ENCODE peak calls at places on chromosome 4, in ten cellular contexts. O, C, N, S, Y, T, L, K, B and A are unnamed samples.

GRCh38 chr4:156672492-156672891 is 299.1 kb downstream of the PDGFC start:
- DNase-seq in O (no peak), S (no peak), B (no peak), T (no peak), L (no peak), Y (peak), K (no peak), N (no peak), C (no peak), A (no peak)

GRCh38 chr4:39305902-39306677 is 60.1 kb downstream of the RFC1 start:
- DNase-seq in S (no peak), N (peak), L (no peak), K (no peak), B (no peak), C (no peak), Y (no peak), T (no peak), O (no peak), A (no peak)

GRCh38 chr4:8144359-8144758 is 14.3 kb downstream of the ABLIM2 start:
- DNase-seq in N (no peak), C (no peak), K (peak), B (no peak), O (no peak), T (peak), S (no peak), L (no peak), Y (no peak), A (no peak)

GRCh38 chr4:123526511-123526910 is 129.9 kb downstream of the SPRY1 start:
- DNase-seq in S (no peak), C (no peak), B (no peak), O (no peak), L (no peak), K (no peak), T (no peak), Y (no peak), N (no peak), A (no peak)

GRCh38 chr4:169268951-169269781 is 1.6 kb downstream of the SH3RF1 start:
- DNase-seq in S (no peak), Y (peak), T (peak), C (no peak), N (peak), B (no peak), O (no peak), L (no peak), K (peak), A (no peak)

GRCh38 chr4:176188654-176189053 is 6.7 kb downstream of the SPATA4 start:
- DNase-seq in L (no peak), N (no peak), O (no peak), S (no peak), Y (no peak), B (no peak), C (no peak), K (no peak), T (no peak), A (no peak)

GRCh38 chr4:52234539-52235174 is 183.6 kb downstream of the SPATA18 start:
- DNase-seq in N (peak), C (no peak), B (no peak), S (peak), O (no peak), K (peak), T (peak), Y (peak), L (no peak), A (peak)

GRCh38 chr4:68954126-68954525 is 2.5 kb upstream of the UGT2A3 start:
- DNase-seq in L (no peak), K (no peak), C (no peak), N (no peak), B (no peak), Y (no peak), O (no peak), S (no peak), T (no peak), A (no peak)

GRCh38 chr4:126180642-126181041 is 865.9 kb downstream of the FAT4 start:
- DNase-seq in S (no peak), L (no peak), N (no peak), T (no peak), C (no peak), O (no peak), K (no peak), Y (no peak), B (no peak), A (no peak)

GRCh38 chr4:54277691-54278090 is 48.6 kb downstream of the PDGFRA start:
- DNase-seq in Y (peak), L (peak), N (peak), K (no peak), C (no peak), S (peak), O (no peak), T (peak), B (no peak), A (no peak)

GRCh38 chr4:182190306-182190705 is 52.9 kb upstream of the TENM3 start:
- DNase-seq in K (no peak), C (no peak), T (peak), Y (peak), N (no peak), O (no peak), S (no peak), L (no peak), B (no peak), A (no peak)

GRCh38 chr4:189124149-189124758 is 816.4 kb upstream of the FRG1 start:
- DNase-seq in Y (peak), B (no peak), N (peak), L (no peak), O (no peak), C (no peak), T (peak), S (peak), K (peak), A (peak)

GRCh38 chr4:145830699-145831098 is 107.9 kb downstream of the ZNF827 start:
- DNase-seq in T (no peak), K (no peak), Y (no peak), S (no peak), N (no peak), O (no peak), C (no peak), L (peak), B (no peak), A (no peak)

GRCh38 chr4:40502936-40503335 is 126.7 kb downstream of the RBM47 start:
- DNase-seq in K (no peak), T (no peak), S (no peak), C (no peak), Y (peak), O (no peak), L (peak), B (no peak), N (peak), A (no peak)

GRCh38 chr4:82517043-82517442 is 44.7 kb downstream of the TMEM150C start:
- DNase-seq in T (peak), K (no peak), L (no peak), Y (peak), N (no peak), S (no peak), C (no peak), B (no peak), O (no peak), A (no peak)

GRCh38 chr4:113739197-113739596 is 22.3 kb downstream of the CAMK2D start:
- DNase-seq in L (no peak), S (no peak), K (no peak), B (no peak), T (no peak), N (no peak), Y (no peak), C (no peak), O (no peak), A (no peak)

GRCh38 chr4:29970626-29971025 is 749.5 kb upstream of the PCDH7 start:
- DNase-seq in K (peak), T (peak), O (no peak), S (peak), C (no peak), Y (peak), L (no peak), B (no peak), N (no peak), A (no peak)

GRCh38 chr4:54930226-54930625 is 195.2 kb downstream of the KDR start:
- DNase-seq in Y (peak), C (no peak), O (no peak), S (no peak), T (peak), N (peak), K (no peak), L (no peak), B (no peak), A (no peak)

GRCh38 chr4:73213917-73214663 is 44.5 kb downstream of the ANKRD17 start:
- DNase-seq in B (no peak), L (no peak), N (peak), K (no peak), T (no peak), Y (no peak), O (no peak), S (no peak), C (no peak), A (no peak)

GRCh38 chr4:39614487-39615162 is 24.0 kb downstream of the SMIM14 start:
- DNase-seq in S (no peak), O (no peak), N (peak), C (no peak), B (no peak), Y (peak), L (no peak), T (peak), K (no peak), A (no peak)

GRCh38 chr4:182880387-182881356 is 36.5 kb downstream of the DCTD start:
- DNase-seq in S (peak), O (no peak), T (peak), K (no peak), Y (peak), C (no peak), B (no peak), L (no peak), N (peak), A (no peak)

GRCh38 chr4:39937683-39938268 is 39.9 kb downstream of the PDS5A start:
- DNase-seq in S (no peak), T (no peak), K (no peak), L (peak), C (no peak), N (no peak), Y (no peak), B (no peak), O (no peak), A (no peak)

GRCh38 chr4:147590249-147590920 is 26.8 kb upstream of the TMEM184C start:
- DNase-seq in S (peak), T (peak), L (peak), C (no peak), K (peak), B (peak), N (peak), O (peak), Y (peak), A (peak)

GRCh38 chr4:152398060-152398459 is 137.8 kb downstream of the FBXW7 start:
- DNase-seq in K (peak), T (no peak), C (no peak), B (no peak), S (peak), Y (no peak), L (no peak), O (no peak), N (no peak), A (peak)

GRCh38 chr4:22999419-22999818 is 306.7 kb downstream of the GBA3 start:
- DNase-seq in C (no peak), Y (no peak), S (no peak), L (no peak), O (no peak), K (no peak), N (no peak), B (no peak), T (no peak), A (no peak)

GRCh38 chr4:94519019-94519418 is 67.3 kb downstream of the PDLIM5 start:
- DNase-seq in N (no peak), O (no peak), Y (no peak), T (no peak), S (no peak), B (no peak), C (no peak), K (no peak), L (no peak), A (no peak)

GRCh38 chr4:156252300-156253016 is 298.8 kb upstream of the CTSO start:
- DNase-seq in L (no peak), S (no peak), T (peak), B (no peak), K (no peak), O (no peak), C (no peak), Y (peak), N (peak), A (no peak)

GRCh38 chr4:54945838-54946237 is 179.6 kb downstream of the KDR start:
- DNase-seq in K (no peak), B (no peak), S (no peak), O (no peak), N (no peak), L (no peak), Y (no peak), C (no peak), T (no peak), A (no peak)

GRCh38 chr4:113869743-113870375 is 108.3 kb upstream of the CAMK2D start:
- DNase-seq in Y (peak), B (no peak), N (no peak), T (peak), K (no peak), S (peak), C (no peak), O (peak), L (peak), A (no peak)

GRCh38 chr4:74190919-74191397 is 33.0 kb downstream of the MTHFD2L start:
- DNase-seq in O (no peak), T (no peak), K (no peak), Y (no peak), N (no peak), B (no peak), L (no peak), S (no peak), C (no peak), A (no peak)

GRCh38 chr4:6855692-6856297 is 53.8 kb upstream of the TBC1D14 start:
- DNase-seq in N (peak), S (no peak), K (no peak), C (no peak), B (no peak), T (peak), O (no peak), Y (peak), L (peak), A (no peak)

GRCh38 chr4:33171873-33172550 is 2451.8 kb downstream of the PCDH7 start:
- DNase-seq in L (no peak), C (no peak), K (no peak), Y (peak), B (no peak), N (no peak), O (no peak), S (no peak), T (no peak), A (no peak)

GRCh38 chr4:185775792-185776555 is 36.0 kb downstream of the SORBS2 start:
- DNase-seq in L (no peak), T (no peak), C (no peak), K (no peak), S (no peak), B (no peak), N (no peak), Y (peak), O (no peak), A (no peak)

GRCh38 chr4:185304944-185305690 is 90.6 kb downstream of the LRP2BP start:
- DNase-seq in Y (peak), L (no peak), S (no peak), T (peak), K (peak), N (no peak), O (no peak), B (no peak), C (peak), A (no peak)

GRCh38 chr4:162700815-162701361 is 465.8 kb downstream of the NAF1 start:
- DNase-seq in B (no peak), O (no peak), Y (peak), T (no peak), K (no peak), S (no peak), L (no peak), N (no peak), C (no peak), A (no peak)

GRCh38 chr4:1208970-1209704 is 36.8 kb upstream of the SPON2 start:
- DNase-seq in B (no peak), N (no peak), L (no peak), Y (no peak), T (no peak), S (no peak), O (no peak), C (peak), K (no peak), A (no peak)

GRCh38 chr4:124483043-124483906 is 229.3 kb downstream of the ANKRD50 start:
- DNase-seq in C (no peak), O (no peak), L (no peak), N (peak), B (no peak), Y (no peak), S (no peak), T (no peak), K (peak), A (peak)